ENCODE peak calls at places on chromosomes 6 and 20, in eight cellular contexts. S is B cell, X is GM06990, I is testis, U is type B pancreatic cell, C is foreskin fibroblast, A is neural progenitor cell, Q is right lobe of liver. K is an unnamed sample.

GRCh38 chr6:165726915-165727314 is 63.9 kb upstream of the PDE10A start:
- DNase-seq in S (no peak), X (no peak), I (no peak), U (peak; percentile 58), C (no peak), A (peak; percentile 16), Q (no peak), K (no peak)

GRCh38 chr6:140670013-140670412 is 1295.6 kb upstream of the CITED2 start:
- DNase-seq in S (no peak), X (no peak), I (no peak), U (no peak), C (peak; percentile 58), A (no peak), Q (no peak), K (no peak)

GRCh38 chr6:152232494-152233151 is 404.5 kb downstream of the SYNE1 start:
- DNase-seq in S (no peak), X (no peak), I (no peak), U (no peak), C (peak; percentile 55), A (no peak), Q (no peak), K (no peak)

GRCh38 chr20:49510562-49511117 is 28.2 kb upstream of the KCNB1 start:
- DNase-seq in S (no peak), X (no peak), I (peak; percentile 60), U (no peak), C (peak; percentile 85), A (no peak), Q (no peak), K (no peak)

GRCh38 chr20:1855690-1856089 is 39.5 kb upstream of the SIRPA start:
- DNase-seq in S (no peak), X (no peak), I (no peak), U (no peak), C (no peak), A (no peak), Q (no peak), K (no peak)

GRCh38 chr6:36368921-36369880 is 18.3 kb downstream of the ETV7 start:
- DNase-seq in S (no peak), X (no peak), I (no peak), U (no peak), C (peak; percentile 74), A (no peak), Q (no peak), K (no peak)

GRCh38 chr20:5890773-5891441 is 59.4 kb downstream of the TRMT6 start:
- DNase-seq in S (no peak), X (no peak), I (no peak), U (no peak), C (peak; percentile 28), A (no peak), Q (no peak), K (no peak)

GRCh38 chr6:2810092-2810671 is 31.5 kb downstream of the SERPINB1 start:
- DNase-seq in S (no peak), X (no peak), I (no peak), U (no peak), C (no peak), A (no peak), Q (no peak), K (no peak)

GRCh38 chr6:40916816-40917215 is 122.2 kb downstream of the UNC5CL start:
- DNase-seq in S (no peak), X (no peak), I (no peak), U (no peak), C (peak; percentile 23), A (no peak), Q (no peak), K (no peak)

GRCh38 chr6:134683783-134684765 is 265.8 kb downstream of the ALDH8A1 start:
- DNase-seq in S (no peak), X (no peak), I (no peak), U (no peak), C (peak; percentile 65), A (no peak), Q (no peak), K (no peak)

GRCh38 chr20:63751471-63752271 is 12.1 kb downstream of the SLC2A4RG start:
- DNase-seq in S (no peak), X (no peak), I (no peak), U (no peak), C (no peak), A (no peak), Q (no peak), K (no peak)

GRCh38 chr6:87481936-87482335 is 9.2 kb downstream of the SLC35A1 start:
- DNase-seq in S (no peak), X (no peak), I (no peak), U (no peak), C (no peak), A (no peak), Q (no peak), K (no peak)

DNA sequence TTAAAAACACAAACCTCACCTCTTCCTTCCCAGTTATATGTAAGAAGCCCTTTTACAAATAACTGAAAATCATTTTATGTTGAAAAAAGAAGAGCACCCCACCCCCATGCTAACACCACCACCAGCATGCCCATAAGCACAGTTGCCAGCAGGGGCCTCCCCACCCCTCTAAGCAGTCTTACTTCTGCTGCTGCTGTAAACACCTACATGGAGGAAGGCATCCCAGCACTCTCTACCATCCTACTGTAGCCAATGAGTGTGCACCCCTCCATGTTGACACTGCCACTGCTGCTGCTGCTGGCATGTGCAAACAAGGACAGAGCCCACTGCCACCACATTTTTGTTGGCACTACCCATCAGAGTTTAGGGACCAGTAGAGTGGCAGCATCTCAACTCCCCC is 49.6 kb upstream of the PHIP start:
- DNase-seq in S (no peak), X (no peak), I (no peak), U (no peak), C (no peak), A (peak; percentile 5), Q (no peak), K (no peak)
- TF ChIP-seq CTCF in S (no peak), X (no peak), I (no peak), U (no peak), C (no peak), A (peak; percentile 17), Q (no peak), K (no peak)

DNA sequence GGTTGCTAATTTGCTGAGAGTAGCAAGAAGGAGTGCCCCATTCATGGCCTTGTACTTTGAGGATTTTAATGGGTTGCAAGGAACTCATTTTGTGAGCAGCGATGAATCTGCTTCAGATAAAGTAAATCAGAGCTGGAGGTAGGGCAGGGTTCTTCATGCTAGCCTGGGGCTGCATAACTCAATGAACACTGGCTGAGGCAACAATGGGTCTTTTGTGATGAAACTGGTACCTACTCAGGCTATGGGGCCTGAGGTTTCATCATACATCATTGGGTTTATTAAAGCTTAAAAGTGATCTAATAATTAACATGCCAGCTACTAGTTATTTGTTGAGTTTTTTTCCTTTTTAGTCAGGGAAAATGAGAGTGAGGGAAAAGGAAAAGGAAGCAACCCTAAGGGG is 106.9 kb downstream of the FAM50B start:
- DNase-seq in S (no peak), X (no peak), I (no peak), U (no peak), C (peak; percentile 39), A (no peak), Q (no peak), K (no peak)
- TF ChIP-seq CTCF in S (no peak), X (no peak), I (no peak), U (no peak), C (no peak), A (no peak), Q (no peak), K (no peak)

GRCh38 chr20:9839626-9840025 is 750 bp upstream of the PAK5 start:
- DNase-seq in S (no peak), X (no peak), I (no peak), U (no peak), C (no peak), A (no peak), Q (no peak), K (no peak)

GRCh38 chr20:9838035-9838377 is 870 bp downstream of the PAK5 start:
- DNase-seq in S (no peak), X (no peak), I (no peak), U (no peak), C (peak; percentile 5), A (no peak), Q (no peak), K (no peak)

GRCh38 chr20:9837634-9838033 is 1.2 kb downstream of the PAK5 start:
- DNase-seq in S (no peak), X (no peak), I (no peak), U (no peak), C (no peak), A (peak; percentile 2), Q (no peak), K (no peak)

GRCh38 chr20:9835302-9835701 is 3.6 kb downstream of the PAK5 start:
- DNase-seq in S (no peak), X (no peak), I (no peak), U (no peak), C (no peak), A (no peak), Q (no peak), K (no peak)

GRCh38 chr20:9838378-9839295 is at the start of gene PAK5:
- DNase-seq in S (no peak), X (no peak), I (peak; percentile 88), U (peak; percentile 89), C (peak; percentile 39), A (peak; percentile 96), Q (no peak), K (no peak)
- TF ChIP-seq CTCF in S (no peak), X (no peak), I (no peak), U (no peak), C (no peak), A (peak; percentile 6), Q (no peak), K (no peak)

GRCh38 chr6:28141500-28142329 is at the start of gene ZKSCAN8:
- DNase-seq in S (peak; percentile 87), X (peak; percentile 86), I (peak; percentile 95), U (peak; percentile 82), C (peak; percentile 91), A (peak; percentile 98), Q (peak; percentile 90), K (peak; percentile 91)
- TF ChIP-seq CTCF in S (no peak), X (no peak), I (no peak), U (no peak), C (no peak), A (no peak), Q (no peak), K (no peak)

GRCh38 chr6:66558189-66558588 is 851.2 kb upstream of the EYS start:
- DNase-seq in S (no peak), X (no peak), I (peak; percentile 17), U (no peak), C (no peak), A (no peak), Q (no peak), K (no peak)
- TF ChIP-seq CTCF in S (no peak), X (peak; percentile 24), I (peak; percentile 7), U (peak; percentile 51), C (no peak), A (peak; percentile 40), Q (peak; percentile 7), K (no peak)

GRCh38 chr20:62516345-62516744 is 40.5 kb upstream of the GATA5 start:
- DNase-seq in S (no peak), X (no peak), I (no peak), U (no peak), C (no peak), A (peak; percentile 63), Q (no peak), K (no peak)
- TF ChIP-seq CTCF in S (no peak), X (no peak), I (no peak), U (peak; percentile 62), C (no peak), A (peak; percentile 54), Q (no peak), K (no peak)